ENCODE peak calls at places on chromosomes 5 and 9, in five cellular contexts. One of them, this sample, is unnamed.

GRCh38 chr9:79946718-79947117 is 375.0 kb downstream of the TLE4 start:
- DNase-seq in PC-9: no peak
- DNase-seq in PC-3: no peak
- DNase-seq in HCT116: no peak
- DNase-seq in OCI-LY7: no peak
- DNase-seq in this sample: no peak

GRCh38 chr5:2806176-2806575 is 54.7 kb upstream of the IRX2 start:
- DNase-seq in PC-9: no peak
- DNase-seq in PC-3: no peak
- DNase-seq in HCT116: no peak
- DNase-seq in OCI-LY7: no peak
- DNase-seq in this sample: no peak

GRCh38 chr9:97773091-97773490 is 76.0 kb upstream of the XPA start:
- DNase-seq in PC-9: peak; percentile 16
- DNase-seq in PC-3: peak; percentile 43
- DNase-seq in HCT116: no peak
- DNase-seq in OCI-LY7: no peak
- DNase-seq in this sample: peak; percentile 38

GRCh38 chr5:172508471-172509404 is 54.4 kb upstream of the SH3PXD2B start:
- DNase-seq in PC-9: no peak
- DNase-seq in PC-3: no peak
- DNase-seq in HCT116: no peak
- DNase-seq in OCI-LY7: no peak
- DNase-seq in this sample: no peak

GRCh38 chr5:143262393-143263174 is 140.9 kb downstream of the NR3C1 start:
- DNase-seq in PC-9: no peak
- DNase-seq in PC-3: peak; percentile 76
- DNase-seq in HCT116: peak; percentile 44
- DNase-seq in OCI-LY7: no peak
- DNase-seq in this sample: peak; percentile 94

GRCh38 chr5:141951341-141951781 is 6.6 kb downstream of the PCDH12 start:
- DNase-seq in PC-9: no peak
- DNase-seq in PC-3: peak; percentile 13
- DNase-seq in HCT116: no peak
- DNase-seq in OCI-LY7: peak; percentile 66
- DNase-seq in this sample: no peak

GRCh38 chr5:169183581-169183980 is 117.4 kb downstream of the SLIT3 start:
- DNase-seq in PC-9: no peak
- DNase-seq in PC-3: no peak
- DNase-seq in HCT116: no peak
- DNase-seq in OCI-LY7: no peak
- DNase-seq in this sample: peak; percentile 70

GRCh38 chr9:69877852-69878507 is 57.4 kb downstream of the CFAP95 start:
- DNase-seq in PC-9: no peak
- DNase-seq in PC-3: peak; percentile 58
- DNase-seq in HCT116: peak; percentile 22
- DNase-seq in OCI-LY7: peak; percentile 23
- DNase-seq in this sample: peak; percentile 76

GRCh38 chr5:58439094-58439644 is 20.7 kb downstream of the PLK2 start:
- DNase-seq in PC-9: no peak
- DNase-seq in PC-3: no peak
- DNase-seq in HCT116: no peak
- DNase-seq in OCI-LY7: no peak
- DNase-seq in this sample: no peak

GRCh38 chr5:96871686-96872085 is 4.6 kb upstream of the ERAP2 start:
- DNase-seq in PC-9: no peak
- DNase-seq in PC-3: no peak
- DNase-seq in HCT116: no peak
- DNase-seq in OCI-LY7: no peak
- DNase-seq in this sample: no peak

GRCh38 chr5:169435506-169436230 is 134.7 kb upstream of the SLIT3 start:
- DNase-seq in PC-9: no peak
- DNase-seq in PC-3: no peak
- DNase-seq in HCT116: no peak
- DNase-seq in OCI-LY7: no peak
- DNase-seq in this sample: peak; percentile 65

GRCh38 chr5:168409601-168410458 is 76.4 kb upstream of the RARS1 start:
- DNase-seq in PC-9: peak; percentile 47
- DNase-seq in PC-3: peak; percentile 62
- DNase-seq in HCT116: peak; percentile 81
- DNase-seq in OCI-LY7: no peak
- DNase-seq in this sample: peak; percentile 71

GRCh38 chr5:111968459-111968858 is 211.5 kb upstream of the NREP start:
- DNase-seq in PC-9: no peak
- DNase-seq in PC-3: no peak
- DNase-seq in HCT116: no peak
- DNase-seq in OCI-LY7: no peak
- DNase-seq in this sample: peak; percentile 82

GRCh38 chr9:93950619-93951601 is 4.2 kb downstream of the BARX1 start:
- DNase-seq in PC-9: peak; percentile 18
- DNase-seq in PC-3: peak; percentile 15
- DNase-seq in HCT116: no peak
- DNase-seq in OCI-LY7: no peak
- DNase-seq in this sample: peak; percentile 59

GRCh38 chr5:126138475-126139005 is 284.7 kb upstream of the GRAMD2B start:
- DNase-seq in PC-9: no peak
- DNase-seq in PC-3: peak; percentile 23
- DNase-seq in HCT116: no peak
- DNase-seq in OCI-LY7: no peak
- DNase-seq in this sample: peak; percentile 74

GRCh38 chr5:96023518-96023917 is 61.9 kb upstream of the ELL2 start:
- DNase-seq in PC-9: no peak
- DNase-seq in PC-3: peak; percentile 64
- DNase-seq in HCT116: no peak
- DNase-seq in OCI-LY7: no peak
- DNase-seq in this sample: peak; percentile 78

GRCh38 chr5:37554938-37555337 is 175.8 kb downstream of the WDR70 start:
- DNase-seq in PC-9: no peak
- DNase-seq in PC-3: peak; percentile 64
- DNase-seq in HCT116: no peak
- DNase-seq in OCI-LY7: peak; percentile 31
- DNase-seq in this sample: no peak

GRCh38 chr5:32538031-32538547 is 47.3 kb upstream of the SUB1 start:
- DNase-seq in PC-9: no peak
- DNase-seq in PC-3: no peak
- DNase-seq in HCT116: no peak
- DNase-seq in OCI-LY7: peak; percentile 76
- DNase-seq in this sample: no peak

GRCh38 chr5:56588125-56588516 is 227.2 kb upstream of the MAP3K1 start:
- DNase-seq in PC-9: no peak
- DNase-seq in PC-3: no peak
- DNase-seq in HCT116: no peak
- DNase-seq in OCI-LY7: no peak
- DNase-seq in this sample: no peak

GRCh38 chr5:149144637-149145036 is 3.3 kb downstream of the ABLIM3 start:
- DNase-seq in PC-9: no peak
- DNase-seq in PC-3: peak; percentile 43
- DNase-seq in HCT116: no peak
- DNase-seq in OCI-LY7: no peak
- DNase-seq in this sample: no peak

GRCh38 chr9:33132249-33132772 is 34.8 kb downstream of the B4GALT1 start:
- DNase-seq in PC-9: no peak
- DNase-seq in PC-3: peak; percentile 68
- DNase-seq in HCT116: no peak
- DNase-seq in OCI-LY7: no peak
- DNase-seq in this sample: peak; percentile 94

GRCh38 chr9:134870746-134871667 is 9.6 kb upstream of the FCN2 start:
- DNase-seq in PC-9: no peak
- DNase-seq in PC-3: no peak
- DNase-seq in HCT116: no peak
- DNase-seq in OCI-LY7: no peak
- DNase-seq in this sample: no peak
- H3K4me1 ChIP-seq in PC-9: no peaks in the 10 kb centered on the region
- H3K4me1 ChIP-seq in PC-3: no peaks in the 10 kb centered on the region
- H3K4me1 ChIP-seq in HCT116: no peaks in the 10 kb centered on the region
- H3K4me1 ChIP-seq in OCI-LY7: peaks cover 45% of the 10 kb centered on the region
- H3K4me1 ChIP-seq in this sample: no peaks in the 10 kb centered on the region

GRCh38 chr9:82891321-82891720 is 171.6 kb downstream of the RASEF start:
- DNase-seq in PC-9: no peak
- DNase-seq in PC-3: no peak
- DNase-seq in HCT116: no peak
- DNase-seq in OCI-LY7: no peak
- DNase-seq in this sample: no peak

GRCh38 chr9:82890401-82890800 is 172.5 kb downstream of the RASEF start:
- DNase-seq in PC-9: no peak
- DNase-seq in PC-3: no peak
- DNase-seq in HCT116: no peak
- DNase-seq in OCI-LY7: no peak
- DNase-seq in this sample: no peak

GRCh38 chr9:82893549-82893948 is 169.4 kb downstream of the RASEF start:
- DNase-seq in PC-9: no peak
- DNase-seq in PC-3: no peak
- DNase-seq in HCT116: no peak
- DNase-seq in OCI-LY7: no peak
- DNase-seq in this sample: no peak

GRCh38 chr9:82890865-82891264 is 172.1 kb downstream of the RASEF start:
- DNase-seq in PC-9: no peak
- DNase-seq in PC-3: no peak
- DNase-seq in HCT116: no peak
- DNase-seq in OCI-LY7: no peak
- DNase-seq in this sample: no peak

DNA sequence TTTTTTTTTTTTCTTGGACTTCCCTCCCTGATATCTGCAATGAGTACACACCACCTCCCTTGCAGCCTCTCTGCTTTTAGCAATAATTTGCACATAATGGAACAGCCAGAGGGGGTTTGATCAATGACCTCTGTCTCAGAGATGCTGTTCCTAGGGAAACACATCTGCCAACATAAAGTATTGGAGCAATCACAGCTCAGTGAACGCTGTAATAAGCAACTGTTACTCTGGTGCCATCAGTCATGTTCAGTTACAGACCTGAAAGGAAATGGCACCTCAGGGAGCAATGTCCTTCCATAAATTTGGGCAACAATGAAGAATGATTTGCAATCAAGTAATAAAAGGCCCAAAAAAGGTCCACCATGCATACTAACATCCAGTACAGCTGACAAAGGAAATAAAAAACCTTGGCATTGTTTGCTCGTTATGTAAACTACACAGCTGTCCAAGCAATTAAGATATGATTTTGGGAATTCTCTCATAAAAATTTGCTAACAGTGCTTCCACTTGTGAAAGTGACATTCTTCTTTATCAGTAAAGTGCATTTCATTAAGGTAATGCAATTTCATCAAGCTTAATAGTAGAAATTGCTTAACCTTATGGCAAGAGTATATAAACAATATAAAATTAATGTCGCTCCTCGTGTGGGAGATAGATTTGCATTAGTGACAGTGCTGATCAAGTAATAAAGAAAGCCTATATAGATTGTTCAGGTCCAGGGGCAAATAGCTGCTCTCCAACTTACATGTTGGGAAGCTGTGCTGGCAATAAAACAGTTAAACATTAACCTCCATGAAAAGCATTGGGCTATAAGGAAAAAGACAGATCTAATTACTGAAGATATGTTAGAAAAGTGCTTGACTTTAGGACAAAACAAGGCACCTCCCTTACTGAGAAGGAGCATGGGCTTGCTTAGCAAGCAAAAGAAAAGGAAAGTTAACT is 167.7 kb downstream of the RASEF start:
- DNase-seq in PC-9: no peak
- DNase-seq in PC-3: no peak
- DNase-seq in HCT116: no peak
- DNase-seq in OCI-LY7: no peak
- DNase-seq in this sample: no peak
- H3K9me2 ChIP-seq in PC-9: no peaks in the 10 kb centered on the region
- H3K9me2 ChIP-seq in PC-3: no peaks in the 10 kb centered on the region
- H3K9me2 ChIP-seq in HCT116: no peaks in the 10 kb centered on the region
- H3K9me2 ChIP-seq in OCI-LY7: no peaks in the 10 kb centered on the region
- H3K9me2 ChIP-seq in this sample: no peaks in the 10 kb centered on the region

GRCh38 chr5:177601577-177602457 is 1.9 kb downstream of the B4GALT7 start:
- DNase-seq in PC-9: no peak
- DNase-seq in PC-3: peak; percentile 31
- DNase-seq in HCT116: no peak
- DNase-seq in OCI-LY7: peak; percentile 27
- DNase-seq in this sample: no peak
- H3K4me2 ChIP-seq in PC-9: peak overlapping the region; percentile 84
- H3K4me2 ChIP-seq in PC-3: peak overlapping the region; percentile 100
- H3K4me2 ChIP-seq in HCT116: peak overlapping the region; percentile 87
- H3K4me2 ChIP-seq in OCI-LY7: peak overlapping the region; percentile 93
- H3K4me2 ChIP-seq in this sample: no peak overlapping the region

GRCh38 chr9:95138474-95138873 is 179.0 kb downstream of the FANCC start:
- DNase-seq in PC-9: no peak
- DNase-seq in PC-3: peak; percentile 67
- DNase-seq in HCT116: no peak
- DNase-seq in OCI-LY7: no peak
- DNase-seq in this sample: no peak

GRCh38 chr9:95139121-95139520 is 178.4 kb downstream of the FANCC start:
- DNase-seq in PC-9: no peak
- DNase-seq in PC-3: no peak
- DNase-seq in HCT116: no peak
- DNase-seq in OCI-LY7: no peak
- DNase-seq in this sample: no peak

GRCh38 chr9:95143591-95144561 is 173.6 kb downstream of the FANCC start:
- DNase-seq in PC-9: no peak
- DNase-seq in PC-3: no peak
- DNase-seq in HCT116: no peak
- DNase-seq in OCI-LY7: no peak
- DNase-seq in this sample: peak; percentile 71

GRCh38 chr9:95140821-95141220 is 176.7 kb downstream of the FANCC start:
- DNase-seq in PC-9: no peak
- DNase-seq in PC-3: no peak
- DNase-seq in HCT116: no peak
- DNase-seq in OCI-LY7: no peak
- DNase-seq in this sample: no peak

GRCh38 chr9:95142728-95143127 is 174.8 kb downstream of the FANCC start:
- DNase-seq in PC-9: no peak
- DNase-seq in PC-3: no peak
- DNase-seq in HCT116: no peak
- DNase-seq in OCI-LY7: no peak
- DNase-seq in this sample: no peak
- H3K4me1 ChIP-seq in PC-9: no peaks in the 10 kb centered on the region
- H3K4me1 ChIP-seq in PC-3: no peaks in the 10 kb centered on the region
- H3K4me1 ChIP-seq in HCT116: no peaks in the 10 kb centered on the region
- H3K4me1 ChIP-seq in OCI-LY7: no peaks in the 10 kb centered on the region
- H3K4me1 ChIP-seq in this sample: peaks cover 17% of the 10 kb centered on the region

DNA sequence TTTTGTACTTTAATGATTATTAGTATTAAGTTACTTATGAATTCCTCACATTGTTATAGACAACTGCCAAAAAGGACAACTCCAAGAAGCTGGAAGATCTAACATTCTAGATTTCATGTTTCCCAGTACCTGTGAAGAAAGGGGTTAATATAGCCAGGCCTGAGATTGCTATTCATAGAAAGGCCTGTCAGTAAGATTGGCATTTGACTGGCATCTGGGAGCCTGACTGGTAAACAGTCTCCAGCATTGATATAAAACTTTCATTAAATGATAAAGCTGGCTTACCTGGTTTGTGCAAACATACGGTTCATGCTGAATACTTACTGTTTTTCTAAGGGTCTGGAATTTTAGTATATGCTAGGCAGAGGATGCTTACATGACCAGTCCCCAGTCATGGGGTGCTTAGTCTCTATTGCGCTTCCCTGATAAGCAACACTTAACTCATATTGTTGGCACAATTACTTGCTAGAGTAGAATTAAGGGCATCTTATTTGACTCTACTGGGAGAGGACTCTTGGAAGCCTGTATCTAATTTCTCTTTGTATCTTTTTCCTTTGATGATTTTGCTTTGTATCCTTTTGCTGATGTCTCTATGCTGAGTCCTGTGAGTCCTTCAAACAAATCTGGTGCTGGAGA is 340.4 kb upstream of the SEMA6A start:
- DNase-seq in PC-9: no peak
- DNase-seq in PC-3: no peak
- DNase-seq in HCT116: no peak
- DNase-seq in OCI-LY7: no peak
- DNase-seq in this sample: no peak
- H3K9me2 ChIP-seq in PC-9: no peaks in the 10 kb centered on the region
- H3K9me2 ChIP-seq in PC-3: no peaks in the 10 kb centered on the region
- H3K9me2 ChIP-seq in HCT116: no peaks in the 10 kb centered on the region
- H3K9me2 ChIP-seq in OCI-LY7: no peaks in the 10 kb centered on the region
- H3K9me2 ChIP-seq in this sample: no peaks in the 10 kb centered on the region

GRCh38 chr5:166302189-166302588 is 1989.3 kb upstream of the WWC1 start:
- DNase-seq in PC-9: no peak
- DNase-seq in PC-3: no peak
- DNase-seq in HCT116: no peak
- DNase-seq in OCI-LY7: no peak
- DNase-seq in this sample: no peak
- H3K4me2 ChIP-seq in PC-9: no peak overlapping the region
- H3K4me2 ChIP-seq in PC-3: no peak overlapping the region
- H3K4me2 ChIP-seq in HCT116: no peak overlapping the region
- H3K4me2 ChIP-seq in OCI-LY7: no peak overlapping the region
- H3K4me2 ChIP-seq in this sample: no peak overlapping the region

This sample was measured in GM23248.